ENCODE peak calls at places on chromosomes 7 and 10, in eight cellular contexts. Y is HEK293T, K is posterior cingulate gyrus, U is iPS-NIHi11, A is fibroblast of lung, O is HuH-7.5, G is hepatocyte, P is NCI-H82. N is an unnamed sample.

GRCh38 chr10:2948127-2948854 is 119.1 kb upstream of the PFKP start:
- DNase-seq in G (no peak), Y (no peak), A (no peak), K (no peak), O (no peak), U (no peak), P (no peak), N (no peak)

GRCh38 chr10:76926006-76926405 is 711.6 kb downstream of the KCNMA1 start:
- DNase-seq in K (no peak), A (no peak), U (no peak), P (no peak), O (no peak), Y (no peak), G (no peak), N (no peak)

GRCh38 chr10:14040787-14041631 is 289.7 kb downstream of the FRMD4A start:
- DNase-seq in Y (no peak), G (no peak), O (no peak), A (no peak), P (no peak), K (no peak), U (no peak), N (no peak)

GRCh38 chr7:103391976-103392375 is 44.5 kb downstream of the PSMC2 start:
- DNase-seq in Y (no peak), U (no peak), P (no peak), K (no peak), O (no peak), A (no peak), G (no peak), N (no peak)

GRCh38 chr7:81669476-81670105 is 100.3 kb downstream of the HGF start:
- DNase-seq in U (no peak), G (peak; percentile 49), K (no peak), A (no peak), Y (no peak), P (peak; percentile 39), O (no peak), N (no peak)

GRCh38 chr7:922334-923107 is 32.0 kb downstream of the ADAP1 start:
- DNase-seq in U (no peak), A (no peak), Y (no peak), P (no peak), O (no peak), G (no peak), K (no peak), N (no peak)

GRCh38 chr7:19404912-19405329 is 259.7 kb upstream of the FERD3L start:
- DNase-seq in Y (peak; percentile 22), A (peak; percentile 95), O (no peak), U (peak; percentile 23), P (peak; percentile 5), K (no peak), G (peak; percentile 46), N (no peak)

GRCh38 chr7:30989824-30990140 is 26.0 kb downstream of the GHRHR start:
- DNase-seq in G (no peak), Y (no peak), K (no peak), O (no peak), A (no peak), P (no peak), U (no peak), N (no peak)

GRCh38 chr7:117673839-117674238 is 194.0 kb downstream of the CFTR start:
- DNase-seq in Y (no peak), U (no peak), O (no peak), G (peak; percentile 60), K (no peak), P (peak; percentile 22), A (peak; percentile 73), N (no peak)

GRCh38 chr10:68665841-68666240 is 55.2 kb upstream of the CCAR1 start:
- DNase-seq in O (no peak), U (no peak), P (no peak), K (no peak), Y (no peak), G (no peak), A (peak; percentile 74), N (no peak)

GRCh38 chr7:47355684-47356083 is 226.2 kb downstream of the TNS3 start:
- DNase-seq in G (no peak), U (no peak), K (no peak), Y (no peak), P (no peak), A (no peak), O (no peak), N (no peak)

GRCh38 chr7:150803161-150803860 is 2.7 kb downstream of the TMEM176A start:
- DNase-seq in K (no peak), G (no peak), A (no peak), Y (no peak), U (no peak), O (no peak), P (peak; percentile 42), N (peak; percentile 66)

N was measured in WERI-Rb-1.